ENCODE peak calls at places on chromosomes 12 and 14, in four cellular contexts. S, W, M and Z are unnamed samples.

GRCh38 chr12:91432079-91432478 is 249.5 kb upstream of the DCN start:
- DNase-seq in S (no peak), W (no peak), M (no peak), Z (no peak)

GRCh38 chr12:121536929-121537813 is 43.7 kb downstream of the KDM2B start:
- DNase-seq in S (peak), W (peak), M (peak), Z (peak)

GRCh38 chr14:24058260-24058950 is 6.6 kb downstream of the CARMIL3 start:
- DNase-seq in S (peak), W (no peak), M (peak), Z (no peak)

GRCh38 chr14:20631821-20632389 is 9.6 kb downstream of the OR6S1 start:
- DNase-seq in S (peak), W (no peak), M (peak), Z (no peak)

GRCh38 chr12:101857043-101857558 is 20.3 kb upstream of the DRAM1 start:
- DNase-seq in S (no peak), W (no peak), M (no peak), Z (peak)

GRCh38 chr12:7951671-7952070 is 15.7 kb upstream of the SLC2A3 start:
- DNase-seq in S (no peak), W (no peak), M (no peak), Z (no peak)

GRCh38 chr12:269216-269615 is 6.6 kb upstream of the SLC6A13 start:
- DNase-seq in S (no peak), W (no peak), M (no peak), Z (no peak)

GRCh38 chr12:12818693-12819092 is 5.5 kb downstream of the DDX47 start:
- DNase-seq in S (no peak), W (no peak), M (no peak), Z (no peak)

GRCh38 chr12:114671321-114671663 is 12.7 kb downstream of the TBX3 start:
- DNase-seq in S (no peak), W (no peak), M (no peak), Z (no peak)

GRCh38 chr14:101022121-101022520 is 118.6 kb upstream of the RTL1 start:
- DNase-seq in S (no peak), W (no peak), M (no peak), Z (no peak)

GRCh38 chr12:34390171-34390841 is 368.0 kb downstream of the ALG10 start:
- DNase-seq in S (no peak), W (no peak), M (no peak), Z (no peak)

GRCh38 chr12:87092421-87092820 is 836.2 kb upstream of the MGAT4C start:
- DNase-seq in S (no peak), W (no peak), M (no peak), Z (no peak)

GRCh38 chr14:89504084-89504483 is 87.1 kb upstream of the FOXN3 start:
- DNase-seq in S (no peak), W (no peak), M (no peak), Z (no peak)

GRCh38 chr14:49892301-49892635 is 614 bp upstream of the ARF6 start:
- DNase-seq in S (peak), W (peak), M (peak), Z (peak)

GRCh38 chr12:6952121-6952859 is 1.1 kb downstream of the PTPN6 start:
- DNase-seq in S (no peak), W (no peak), M (no peak), Z (no peak)

GRCh38 chr12:113244015-113244983 is 23.0 kb downstream of the TPCN1 start:
- DNase-seq in S (no peak), W (no peak), M (no peak), Z (no peak)

GRCh38 chr14:78611796-78612571 is 441.8 kb downstream of the NRXN3 start:
- DNase-seq in S (no peak), W (no peak), M (no peak), Z (no peak)

GRCh38 chr12:84313326-84313675 is 599.3 kb downstream of the SLC6A15 start:
- DNase-seq in S (no peak), W (no peak), M (no peak), Z (no peak)

GRCh38 chr12:53985900-53986685 is 1.1 kb downstream of the HOXC10 start:
- DNase-seq in S (no peak), W (no peak), M (no peak), Z (no peak)

GRCh38 chr12:130013771-130014484 is 110.1 kb upstream of the TMEM132D start:
- DNase-seq in S (peak), W (no peak), M (peak), Z (peak)

GRCh38 chr12:93098077-93098476 is 169.0 kb upstream of the EEA1 start:
- DNase-seq in S (peak), W (peak), M (no peak), Z (peak)

GRCh38 chr12:124626841-124627502 is 59.6 kb upstream of the NCOR2 start:
- DNase-seq in S (no peak), W (no peak), M (no peak), Z (no peak)

GRCh38 chr14:93939304-93940229 is 12.4 kb downstream of the FAM181A start:
- DNase-seq in S (peak), W (peak), M (no peak), Z (peak)

GRCh38 chr12:69569236-69569635 is 16.0 kb upstream of the CCT2 start:
- DNase-seq in S (no peak), W (no peak), M (no peak), Z (no peak)

GRCh38 chr12:24198070-24198469 is 248.6 kb upstream of the SOX5 start:
- DNase-seq in S (no peak), W (no peak), M (no peak), Z (no peak)

GRCh38 chr14:100211893-100212292 is 27.1 kb upstream of the YY1 start:
- DNase-seq in S (no peak), W (no peak), M (no peak), Z (no peak)

GRCh38 chr12:98572010-98572409 is 21.5 kb upstream of the SLC25A3 start:
- DNase-seq in S (peak), W (no peak), M (peak), Z (peak)

GRCh38 chr12:56676851-56677601 is 11.1 kb downstream of the PTGES3 start:
- DNase-seq in S (no peak), W (no peak), M (no peak), Z (no peak)

GRCh38 chr12:122860052-122860853 is 25.0 kb downstream of the HIP1R start:
- DNase-seq in S (peak), W (no peak), M (peak), Z (peak)

GRCh38 chr14:51165415-51165814 is 70.5 kb upstream of the TRIM9 start:
- DNase-seq in S (no peak), W (no peak), M (no peak), Z (no peak)

GRCh38 chr12:100666588-100666987 is 93.1 kb downstream of the GAS2L3 start:
- DNase-seq in S (no peak), W (no peak), M (no peak), Z (no peak)

GRCh38 chr12:100672075-100672592 is 98.7 kb downstream of the GAS2L3 start:
- DNase-seq in S (peak), W (no peak), M (peak), Z (peak)

GRCh38 chr12:100671396-100672074 is 98.1 kb downstream of the GAS2L3 start:
- DNase-seq in S (peak), W (no peak), M (peak), Z (no peak)

GRCh38 chr12:100669922-100670321 is 96.4 kb downstream of the GAS2L3 start:
- DNase-seq in S (no peak), W (no peak), M (no peak), Z (no peak)

GRCh38 chr12:100668939-100669536 is 95.6 kb downstream of the GAS2L3 start:
- DNase-seq in S (peak), W (no peak), M (peak), Z (peak)
- TF ChIP-seq POLR2AphosphoS5 in S (no peak), W (no peak), M (no peak), Z (no peak)

GRCh38 chr12:119869720-119870119 is 7.4 kb downstream of the CIT start:
- DNase-seq in S (peak), W (no peak), M (no peak), Z (no peak)
- TF ChIP-seq GABPA in S (no peak), W (no peak), M (no peak), Z (no peak)

DNA sequence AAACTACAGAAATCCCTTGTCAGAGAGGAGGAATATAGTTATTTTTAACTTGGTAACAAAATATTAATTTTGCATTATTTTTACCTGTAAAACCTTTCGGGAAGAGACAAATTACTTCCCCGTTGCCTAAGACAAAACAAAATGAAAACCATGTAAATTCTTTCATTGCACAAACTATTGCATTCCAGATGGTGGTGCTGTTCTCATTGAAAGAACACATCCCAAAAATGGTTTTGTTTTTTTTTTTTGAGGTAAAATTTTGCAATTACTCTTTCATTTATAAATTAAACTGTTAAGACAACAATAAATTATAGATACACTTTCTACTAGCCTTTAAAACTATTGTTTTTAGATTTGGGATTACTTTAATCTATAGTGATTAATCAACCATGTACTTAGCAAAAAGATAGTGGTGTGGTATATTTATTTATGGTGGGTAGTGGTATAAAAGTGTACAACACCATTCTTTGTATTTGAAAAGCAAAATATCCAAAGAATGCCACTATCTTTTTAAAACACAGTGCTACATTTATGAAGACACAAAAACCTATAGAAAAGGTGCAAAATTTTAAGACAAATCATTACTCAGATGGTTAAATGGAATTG is 115.5 kb downstream of the SLC38A1 start:
- DNase-seq in S (peak), W (no peak), M (peak), Z (no peak)
- TF ChIP-seq CTCF in S (peak), W (peak), M (peak), Z (peak)

DNA sequence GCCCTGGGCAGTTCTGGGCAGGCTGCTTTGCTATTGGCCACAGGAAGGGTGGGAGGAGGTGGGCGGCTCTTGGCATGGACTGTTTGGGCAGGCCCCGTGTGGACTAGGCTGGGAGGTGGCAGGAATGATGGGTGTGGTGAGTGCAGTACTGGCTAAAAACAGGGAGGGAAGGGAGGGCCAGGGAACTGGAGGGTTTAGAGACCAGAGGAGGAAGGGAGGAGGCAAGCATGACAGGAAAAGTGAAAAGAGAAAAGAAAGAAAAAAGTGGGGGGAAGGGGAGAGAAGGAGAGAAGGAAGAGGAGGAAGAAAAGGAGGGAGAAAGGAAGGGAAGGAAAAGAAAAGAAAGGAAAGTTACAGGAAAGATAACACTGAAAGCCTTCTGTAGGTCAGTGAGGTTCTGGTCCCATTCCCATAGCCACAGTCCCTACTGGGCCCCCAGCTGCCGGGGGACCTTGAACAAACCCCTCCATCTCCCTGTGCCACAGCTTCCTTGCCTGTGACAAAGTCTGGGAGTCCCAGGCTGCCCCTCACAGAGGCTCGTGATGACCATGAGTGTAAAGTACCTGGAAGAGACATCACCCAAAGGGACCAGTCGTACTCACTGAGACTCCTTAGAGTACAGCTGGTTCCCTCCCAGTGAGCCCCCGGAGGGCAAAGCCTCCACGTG is 1.1 kb upstream of the C14orf132 start:
- DNase-seq in S (no peak), W (no peak), M (no peak), Z (no peak)
- TF ChIP-seq POLR2AphosphoS5 in S (no peak), W (no peak), M (no peak), Z (no peak)

GRCh38 chr14:54191846-54192245 is 205.0 kb upstream of the CDKN3 start:
- DNase-seq in S (no peak), W (no peak), M (no peak), Z (no peak)

GRCh38 chr14:54186821-54187365 is 209.9 kb upstream of the CDKN3 start:
- DNase-seq in S (no peak), W (no peak), M (no peak), Z (no peak)

GRCh38 chr14:54187439-54187838 is 209.4 kb upstream of the CDKN3 start:
- DNase-seq in S (no peak), W (no peak), M (no peak), Z (no peak)

GRCh38 chr14:54188036-54188666 is 208.7 kb upstream of the CDKN3 start:
- DNase-seq in S (no peak), W (no peak), M (no peak), Z (no peak)

DNA sequence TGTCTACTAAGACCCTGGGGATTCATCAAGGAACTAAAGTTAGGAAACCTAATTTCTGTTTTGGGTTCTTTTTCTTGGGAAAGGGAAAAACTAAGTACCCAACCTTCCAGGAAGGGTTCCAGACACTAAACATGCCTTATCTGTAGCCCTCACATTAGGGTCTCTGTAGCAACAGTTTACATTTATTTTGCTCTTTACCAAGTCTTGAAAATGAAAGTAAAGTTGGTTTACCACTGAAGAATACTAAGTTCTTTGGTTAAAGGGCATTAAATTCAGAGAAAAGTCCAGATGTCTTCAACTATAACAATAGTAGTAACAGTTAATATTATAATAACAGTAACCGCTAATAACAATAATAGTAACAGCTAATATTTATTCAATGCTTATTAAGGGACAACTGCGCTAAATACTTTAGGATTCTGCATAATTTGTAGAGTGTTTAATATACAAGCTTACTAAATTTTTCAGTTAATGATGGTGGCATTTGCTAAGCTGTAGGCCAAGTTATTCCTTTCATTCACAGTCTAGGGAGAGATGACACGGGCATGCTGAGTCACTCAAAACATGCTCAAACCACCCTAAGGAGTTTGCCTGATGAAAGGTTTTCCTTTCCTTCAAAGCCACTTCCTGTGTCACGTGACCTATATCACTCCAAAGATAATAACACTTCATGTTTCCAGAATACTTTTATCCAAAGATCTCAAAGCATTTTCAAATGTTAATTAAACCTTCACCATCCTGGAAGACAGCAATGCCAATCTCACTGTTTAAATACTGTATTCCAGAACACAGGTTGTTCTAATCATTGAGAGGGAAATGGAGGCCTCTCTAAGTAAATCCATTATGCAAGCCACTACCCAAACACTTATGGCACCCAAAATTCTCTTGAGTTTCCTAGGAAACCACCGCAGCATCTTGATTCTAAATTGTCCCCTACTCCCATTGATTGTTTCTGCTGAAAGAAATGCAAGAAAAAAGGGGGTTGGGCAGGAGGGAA is 207.2 kb upstream of the CDKN3 start:
- DNase-seq in S (peak), W (no peak), M (no peak), Z (no peak)
- TF ChIP-seq GABPA in S (no peak), W (no peak), M (no peak), Z (no peak)

GRCh38 chr12:71138011-71138410 is 19.8 kb downstream of the TSPAN8 start:
- DNase-seq in S (no peak), W (no peak), M (no peak), Z (no peak)
- TF ChIP-seq CTCF in S (peak), W (no peak), M (no peak), Z (no peak)

GRCh38 chr14:103402700-103403099 is 17.5 kb downstream of the MARK3 start:
- DNase-seq in S (no peak), W (no peak), M (no peak), Z (no peak)

GRCh38 chr14:103398427-103399195 is 13.4 kb downstream of the MARK3 start:
- DNase-seq in S (no peak), W (no peak), M (no peak), Z (peak)

GRCh38 chr14:103400537-103400936 is 15.3 kb downstream of the MARK3 start:
- DNase-seq in S (no peak), W (no peak), M (no peak), Z (no peak)

GRCh38 chr14:103404032-103404918 is 19.1 kb downstream of the MARK3 start:
- DNase-seq in S (no peak), W (no peak), M (no peak), Z (peak)

GRCh38 chr14:103401223-103402214 is 16.3 kb downstream of the MARK3 start:
- DNase-seq in S (peak), W (no peak), M (no peak), Z (no peak)
- TF ChIP-seq POLR2AphosphoS5 in S (no peak), W (no peak), M (no peak), Z (no peak)

DNA sequence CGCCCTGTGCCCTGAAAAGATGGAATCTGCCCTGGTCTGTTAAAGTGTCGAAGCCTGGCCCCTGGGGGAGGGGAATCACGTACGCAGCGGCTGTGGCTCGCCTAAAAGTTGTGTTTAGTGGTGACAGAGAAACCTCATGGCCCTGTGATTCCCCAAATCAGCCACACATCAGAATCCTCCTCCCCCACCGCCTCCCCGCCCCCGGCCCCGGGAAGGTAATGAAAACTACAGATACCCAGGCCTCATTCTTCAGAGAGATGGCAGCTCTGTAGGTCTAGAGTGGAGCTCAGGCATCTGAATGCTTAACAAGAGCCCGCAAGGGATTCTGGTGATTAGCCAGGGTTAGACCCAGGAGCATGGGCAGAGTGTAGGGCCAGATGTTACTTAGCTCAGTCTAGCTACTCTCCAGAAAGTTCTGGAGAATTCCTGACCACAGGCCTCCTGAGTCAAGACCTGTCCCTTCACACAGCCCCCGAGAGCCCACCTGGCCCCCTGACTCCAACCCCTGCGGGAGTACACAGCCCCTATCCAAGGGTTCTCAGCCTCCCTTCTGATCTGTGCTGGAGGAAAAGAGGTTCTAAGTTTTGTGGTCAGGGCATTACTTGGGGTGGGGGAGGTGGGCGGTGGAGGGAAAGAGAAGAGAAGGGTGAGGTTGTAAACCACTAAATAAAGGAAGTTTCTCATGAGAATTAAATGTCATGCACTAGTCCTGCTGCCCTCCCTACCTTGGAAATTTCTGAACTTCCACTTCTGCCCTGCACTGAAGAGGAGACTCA is 114.8 kb downstream of the PLXNC1 start:
- DNase-seq in S (peak), W (peak), M (no peak), Z (peak)
- TF ChIP-seq GABPA in S (no peak), W (no peak), M (no peak), Z (no peak)

DNA sequence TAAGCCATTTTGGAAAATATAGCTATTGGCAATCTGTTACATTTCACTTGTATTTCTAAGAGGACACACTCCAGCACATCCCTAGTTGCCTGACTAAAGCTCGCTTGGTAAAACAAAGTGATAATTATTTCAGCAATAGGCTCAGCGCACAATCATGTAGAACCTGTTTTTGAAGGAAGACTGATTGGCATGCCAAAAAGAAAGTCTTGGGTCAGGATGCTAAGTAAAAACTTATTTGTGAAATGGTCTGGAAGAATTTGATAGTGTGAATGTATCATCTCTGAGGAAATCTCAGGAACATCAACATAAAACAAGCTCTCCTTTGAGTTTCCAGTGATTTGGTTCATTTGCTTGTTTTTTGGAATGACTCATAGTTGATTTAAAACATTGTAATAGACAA is 49.1 kb upstream of the AEBP2 start:
- DNase-seq in S (no peak), W (no peak), M (no peak), Z (no peak)
- TF ChIP-seq CTCF in S (no peak), W (no peak), M (no peak), Z (no peak)